ENCODE peak calls at places on chromosomes 13 and 19, in four cellular contexts. D is WTC11, U is GM12878, X is K562. C is an unnamed sample.

GRCh38 chr19:27776020-27776419 is 1436.9 kb downstream of the UQCRFS1 start:
- DNase-seq in U (no peak), X (peak), D (no peak), C (no peak)

GRCh38 chr19:4379383-4380253 is 20.7 kb downstream of the SH3GL1 start:
- DNase-seq in X (no peak), D (no peak), U (peak), C (no peak)

GRCh38 chr13:20799726-20800416 is 26.1 kb upstream of the EEF1AKMT1 start:
- DNase-seq in D (no peak), X (no peak), U (no peak), C (no peak)

GRCh38 chr13:21528616-21529015 is 69.5 kb upstream of the ZDHHC20 start:
- DNase-seq in U (no peak), D (no peak), X (no peak), C (no peak)

GRCh38 chr19:13195678-13196077 is 45.5 kb downstream of the IER2 start:
- DNase-seq in U (no peak), D (peak), X (peak), C (peak)

GRCh38 chr13:109955598-109955997 is 169.2 kb upstream of the IRS2 start:
- DNase-seq in U (no peak), D (no peak), X (no peak), C (peak)

GRCh38 chr19:12513531-12514061 is 29.0 kb upstream of the ZNF709 start:
- DNase-seq in U (no peak), X (no peak), D (peak), C (no peak)

GRCh38 chr13:23578411-23579071 is 8.3 kb downstream of the TNFRSF19 start:
- DNase-seq in D (peak), X (peak), U (no peak), C (peak)

GRCh38 chr13:114070098-114070799 is 62.2 kb downstream of the RASA3 start:
- DNase-seq in U (no peak), D (no peak), X (no peak), C (no peak)

GRCh38 chr13:100789481-100789880 is 114.9 kb upstream of the TMTC4 start:
- DNase-seq in D (no peak), X (no peak), U (no peak), C (peak)

GRCh38 chr19:42032428-42032827 is 37.6 kb downstream of the GRIK5 start:
- DNase-seq in X (no peak), D (peak), U (no peak), C (no peak)

GRCh38 chr19:34155686-34156085 is 16.6 kb upstream of the LSM14A start:
- DNase-seq in U (no peak), D (no peak), X (no peak), C (no peak)

GRCh38 chr19:31127132-31127967 is 221.9 kb downstream of the TSHZ3 start:
- DNase-seq in X (no peak), D (no peak), U (no peak), C (no peak)

GRCh38 chr19:52749780-52750179 is 14.9 kb upstream of the ZNF611 start:
- DNase-seq in U (no peak), D (no peak), X (no peak), C (no peak)

GRCh38 chr13:71699342-71699741 is 167.7 kb downstream of the DACH1 start:
- DNase-seq in U (no peak), X (no peak), D (no peak), C (no peak)

GRCh38 chr19:8441725-8442544 is 2.8 kb upstream of the HNRNPM start:
- DNase-seq in X (no peak), U (no peak), D (peak), C (no peak)

GRCh38 chr19:3132971-3133792 is 2.7 kb upstream of the GNA15 start:
- DNase-seq in X (peak), D (no peak), U (peak), C (no peak)

GRCh38 chr13:60431108-60431700 is 34.2 kb downstream of the TDRD3 start:
- DNase-seq in D (no peak), X (peak), U (peak), C (peak)

GRCh38 chr19:18379803-18380747 is 5.9 kb upstream of the GDF15 start:
- DNase-seq in D (peak), U (no peak), X (peak), C (peak)

GRCh38 chr13:84130739-84131138 is 248.5 kb upstream of the SLITRK1 start:
- DNase-seq in D (no peak), X (no peak), U (no peak), C (no peak)

GRCh38 chr19:33771308-33772101 is 25.2 kb upstream of the KCTD15 start:
- DNase-seq in U (no peak), X (peak), D (peak), C (peak)

GRCh38 chr13:75120071-75120470 is 361.9 kb downstream of the TBC1D4 start:
- DNase-seq in U (no peak), X (no peak), D (no peak), C (no peak)

GRCh38 chr13:50071399-50071798 is 56.2 kb downstream of the KCNRG start:
- DNase-seq in X (no peak), D (no peak), U (no peak), C (no peak)

GRCh38 chr13:48042889-48043288 is 5.4 kb downstream of the NUDT15 start:
- DNase-seq in X (no peak), D (no peak), U (no peak), C (no peak)

GRCh38 chr13:69912576-69913074 is 195.0 kb upstream of the ATXN8OS start:
- DNase-seq in X (no peak), D (no peak), U (no peak), C (no peak)

GRCh38 chr19:7772752-7773291 is 9.8 kb downstream of the CLEC4M start:
- DNase-seq in D (no peak), X (no peak), U (peak), C (no peak)

GRCh38 chr13:107842562-107843180 is 372.7 kb downstream of the LIG4 start:
- DNase-seq in U (no peak), X (no peak), D (no peak), C (no peak)

GRCh38 chr13:41458187-41458938 is 1.0 kb downstream of the RGCC start:
- DNase-seq in X (peak), D (peak), U (no peak), C (no peak)

GRCh38 chr13:94322925-94323324 is 156.6 kb downstream of the DCT start:
- DNase-seq in D (no peak), U (no peak), X (no peak), C (no peak)

GRCh38 chr13:33292712-33293111 is 7.2 kb upstream of the STARD13 start:
- DNase-seq in U (no peak), X (no peak), D (no peak), C (no peak)
- TF ChIP-seq ETV6 in U (no peak), X (no peak), D (no peak), C (no peak)

GRCh38 chr19:14367016-14367415 is 14.2 kb upstream of the ADGRE5 start:
- DNase-seq in X (no peak), U (no peak), D (no peak), C (no peak)

GRCh38 chr19:14370169-14370998 is 10.9 kb upstream of the ADGRE5 start:
- DNase-seq in D (no peak), X (no peak), U (no peak), C (no peak)

GRCh38 chr19:14368011-14368513 is 13.2 kb upstream of the ADGRE5 start:
- DNase-seq in X (no peak), U (no peak), D (no peak), C (no peak)

GRCh38 chr19:14371321-14371821 is 9.9 kb upstream of the ADGRE5 start:
- DNase-seq in X (no peak), D (no peak), U (no peak), C (no peak)

GRCh38 chr19:14369399-14370168 is 11.7 kb upstream of the ADGRE5 start:
- DNase-seq in D (no peak), U (no peak), X (no peak), C (no peak)
- TF ChIP-seq ETV6 in D (no peak), U (no peak), X (no peak), C (no peak)

GRCh38 chr13:98672947-98673545 is 79.4 kb downstream of the SLC15A1 start:
- DNase-seq in X (peak), D (peak), U (peak), C (peak)

GRCh38 chr13:98674968-98675528 is 77.4 kb downstream of the SLC15A1 start:
- DNase-seq in U (no peak), X (no peak), D (no peak), C (no peak)

GRCh38 chr13:98676239-98676638 is 76.2 kb downstream of the SLC15A1 start:
- DNase-seq in U (no peak), X (no peak), D (no peak), C (no peak)

GRCh38 chr13:98677398-98677797 is 75.1 kb downstream of the SLC15A1 start:
- DNase-seq in X (no peak), U (no peak), D (no peak), C (no peak)

DNA sequence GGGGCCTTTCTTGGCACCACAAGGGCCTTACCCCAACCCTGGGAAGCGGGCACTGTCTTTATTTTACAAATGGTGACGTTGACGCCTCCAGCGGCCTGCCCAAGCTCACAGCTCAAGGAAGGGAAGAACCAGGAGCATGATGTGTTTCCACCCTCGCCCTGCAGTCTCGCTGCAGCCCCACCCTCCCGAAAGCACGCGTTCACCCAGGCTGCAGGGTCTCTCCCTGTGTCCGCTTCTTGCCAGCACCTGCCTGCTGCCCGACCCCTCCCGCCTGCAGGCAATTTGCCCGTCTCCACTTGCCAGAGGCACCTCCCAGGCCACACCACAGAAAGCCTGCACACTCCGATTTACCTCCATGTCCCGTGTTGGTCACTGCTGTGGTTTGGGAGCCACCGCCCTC is 76.6 kb downstream of the SLC15A1 start:
- DNase-seq in U (no peak), X (no peak), D (no peak), C (no peak)
- TF ChIP-seq ETV6 in U (no peak), X (no peak), D (no peak), C (no peak)

GRCh38 chr13:28358673-28359072 is 136.3 kb downstream of the FLT1 start:
- DNase-seq in X (no peak), D (no peak), U (no peak), C (no peak)
- TF ChIP-seq ETV6 in X (no peak), D (no peak), U (no peak), C (no peak)

GRCh38 chr13:51328488-51328887 is 11.0 kb upstream of the SERPINE3 start:
- DNase-seq in X (no peak), D (peak), U (no peak), C (no peak)
- TF ChIP-seq ETV6 in X (no peak), D (no peak), U (no peak), C (no peak)

GRCh38 chr13:63364159-63364558 is 1948.5 kb upstream of the PCDH20 start:
- DNase-seq in D (no peak), X (no peak), U (no peak), C (no peak)
- TF ChIP-seq ETV6 in D (no peak), X (no peak), U (no peak), C (no peak)

GRCh38 chr13:45226024-45226423 is 25.2 kb upstream of the KCTD4 start:
- DNase-seq in U (no peak), X (no peak), D (no peak), C (no peak)

GRCh38 chr13:45225370-45225769 is 24.5 kb upstream of the KCTD4 start:
- DNase-seq in X (no peak), D (no peak), U (no peak), C (no peak)

GRCh38 chr13:45231722-45232121 is 30.9 kb upstream of the KCTD4 start:
- DNase-seq in D (no peak), X (no peak), U (no peak), C (no peak)

GRCh38 chr13:45228002-45228401 is 27.2 kb upstream of the KCTD4 start:
- DNase-seq in U (no peak), D (no peak), X (no peak), C (no peak)

GRCh38 chr13:45229172-45229571 is 28.3 kb upstream of the KCTD4 start:
- DNase-seq in X (no peak), D (no peak), U (no peak), C (no peak)
- TF ChIP-seq ETV6 in X (no peak), D (no peak), U (no peak), C (no peak)

GRCh38 chr19:17281391-17282304 is at the start of gene ANKLE1:
- DNase-seq in D (peak), U (peak), X (peak), C (no peak)

GRCh38 chr19:17285415-17286135 is 3.9 kb downstream of the ANKLE1 start:
- DNase-seq in D (no peak), X (no peak), U (no peak), C (no peak)

GRCh38 chr19:17283504-17283996 is 1.8 kb downstream of the ANKLE1 start:
- DNase-seq in X (no peak), D (no peak), U (no peak), C (no peak)

GRCh38 chr19:17279436-17279835 is 2.3 kb upstream of the ANKLE1 start:
- DNase-seq in X (no peak), D (no peak), U (no peak), C (no peak)

DNA sequence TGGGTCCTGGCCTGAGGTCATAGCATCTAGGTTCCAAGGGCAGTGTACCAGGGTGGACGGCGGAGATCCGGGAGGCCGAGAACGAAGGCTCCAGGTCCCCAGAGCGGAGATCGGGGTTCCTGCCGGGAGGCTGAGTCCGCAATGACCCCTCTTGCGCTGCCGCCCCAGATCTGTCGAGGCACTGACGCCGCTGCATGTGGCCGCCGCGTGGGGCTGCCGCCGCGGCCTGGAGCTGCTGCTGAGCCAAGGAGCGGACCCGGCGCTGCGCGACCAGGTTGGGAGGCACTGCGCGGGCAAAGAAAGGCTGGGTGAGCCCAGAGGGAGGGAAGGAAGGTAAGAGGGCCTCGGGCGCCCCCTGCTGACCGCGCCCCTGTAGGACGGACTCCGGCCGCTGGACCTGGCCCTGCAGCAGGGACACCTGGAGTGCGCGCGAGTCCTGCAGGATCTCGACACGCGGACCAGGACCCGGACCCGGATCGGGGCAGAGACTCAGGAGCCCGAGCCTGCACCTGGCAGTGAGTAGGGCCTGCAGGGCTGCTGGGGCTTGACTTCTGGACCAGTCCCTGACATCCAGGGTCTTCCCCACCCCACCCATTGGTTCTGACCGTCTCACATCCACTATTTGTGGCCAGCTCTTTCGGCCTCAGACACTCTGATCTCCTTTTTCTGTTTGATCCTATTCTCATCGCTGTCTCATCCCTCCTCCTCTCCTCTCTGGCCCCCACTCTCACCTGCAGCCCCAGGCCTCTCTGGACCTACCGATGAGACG is 971 bp downstream of the ANKLE1 start:
- DNase-seq in U (peak), D (peak), X (peak), C (peak)
- TF ChIP-seq ETV6 in U (no peak), D (peak), X (no peak), C (peak)

DNA sequence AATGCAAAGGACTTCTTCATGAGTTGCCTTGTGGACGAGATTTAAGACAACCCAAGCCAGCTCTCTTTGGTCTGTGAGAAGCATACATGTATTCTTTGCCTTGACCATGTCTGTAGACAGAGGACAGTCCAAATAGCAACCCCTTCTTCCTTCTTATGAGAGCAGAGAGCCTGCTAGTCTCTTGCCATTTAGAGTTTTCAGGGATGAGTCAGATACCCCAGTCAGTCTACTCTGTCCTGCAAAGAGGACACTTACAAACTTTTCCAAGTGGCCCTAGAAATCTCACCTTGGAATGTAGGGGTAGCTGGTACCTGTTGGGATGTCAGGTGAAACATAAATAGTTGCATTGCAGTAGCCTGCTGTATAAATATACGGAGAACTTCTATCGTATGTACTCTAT is 36.7 kb downstream of the DNAJC3 start:
- DNase-seq in U (no peak), X (no peak), D (no peak), C (no peak)
- TF ChIP-seq ETV6 in U (no peak), X (no peak), D (no peak), C (no peak)

GRCh38 chr19:45764947-45765346 is 4.1 kb downstream of the SIX5 start:
- DNase-seq in U (no peak), X (no peak), D (no peak), C (no peak)
- TF ChIP-seq ETV6 in U (no peak), X (no peak), D (no peak), C (no peak)

C was measured in HepG2.